ENCODE peak calls at places on chromosomes 3 and 15, in nine cellular contexts. N is psoas muscle, C is body of pancreas, D is adrenal gland, P is kidney, Y is H9, F is fibroblast of lung, O is IMR-90, M is fibroblast of pulmonary artery. B is an unnamed sample.

GRCh38 chr15:63048986-63049665 is 6.6 kb downstream of the TPM1 start:
- DNase-seq in P (peak; percentile 89), N (peak; percentile 74), D (peak; percentile 47), F (peak; percentile 68), C (peak; percentile 43), Y (peak; percentile 64), O (peak; percentile 66), M (peak; percentile 63), B (peak; percentile 55)

GRCh38 chr3:161171113-161171512 is 50.0 kb upstream of the NMD3 start:
- DNase-seq in P (peak; percentile 79), M (peak; percentile 86), Y (no peak), N (peak; percentile 74), F (peak; percentile 73), C (peak; percentile 11), D (peak; percentile 79), O (peak; percentile 72), B (peak; percentile 72)

GRCh38 chr15:47422901-47423300 is 294.4 kb upstream of the SEMA6D start:
- DNase-seq in Y (no peak), O (peak; percentile 42), D (no peak), P (no peak), N (no peak), M (peak; percentile 26), F (peak; percentile 54), C (no peak), B (peak; percentile 47)

GRCh38 chr3:189419683-189420082 is 211.5 kb upstream of the TP63 start:
- DNase-seq in O (no peak), M (no peak), F (peak; percentile 4), Y (no peak), N (peak; percentile 52), C (no peak), P (no peak), D (no peak), B (peak; percentile 10)

GRCh38 chr15:50997371-50998051 is 89.0 kb downstream of the AP4E1 start:
- DNase-seq in Y (no peak), N (no peak), P (no peak), O (no peak), F (no peak), M (no peak), D (no peak), C (no peak), B (peak; percentile 28)

GRCh38 chr3:142676151-142676550 is 47.7 kb upstream of the TRPC1 start:
- DNase-seq in M (no peak), F (no peak), P (no peak), O (no peak), N (no peak), C (no peak), D (no peak), Y (no peak), B (no peak)

GRCh38 chr3:125051715-125052581 is 3.8 kb downstream of the HEG1 start:
- DNase-seq in D (peak; percentile 65), M (peak; percentile 84), N (peak; percentile 74), O (peak; percentile 91), C (no peak), F (peak; percentile 71), P (no peak), Y (peak; percentile 45), B (peak; percentile 82)

GRCh38 chr3:94928921-94929320 is 866.1 kb downstream of the NSUN3 start:
- DNase-seq in D (peak; percentile 47), O (no peak), Y (no peak), F (peak; percentile 23), N (no peak), P (no peak), C (no peak), M (peak; percentile 57), B (peak; percentile 96)

GRCh38 chr3:49278548-49278947 is 1.5 kb upstream of the C3orf62 start:
- DNase-seq in P (no peak), F (no peak), C (no peak), M (no peak), D (no peak), N (no peak), Y (no peak), O (no peak), B (no peak)

GRCh38 chr15:30990451-30991300 is 752 bp downstream of the MTMR10 start:
- DNase-seq in D (no peak), Y (no peak), N (no peak), C (no peak), M (no peak), P (no peak), O (peak; percentile 22), F (peak; percentile 10), B (peak; percentile 27)

GRCh38 chr15:92142242-92143232 is 251.1 kb upstream of the ST8SIA2 start:
- DNase-seq in O (no peak), N (no peak), P (no peak), Y (peak; percentile 18), D (no peak), M (peak; percentile 14), C (no peak), F (no peak), B (no peak)

GRCh38 chr3:178233371-178233770 is 302.9 kb upstream of the KCNMB2 start:
- DNase-seq in D (no peak), C (no peak), F (no peak), M (no peak), P (no peak), Y (no peak), N (no peak), O (no peak), B (no peak)

GRCh38 chr3:42602961-42603360 is 2.5 kb downstream of the NKTR start:
- DNase-seq in N (no peak), C (no peak), F (no peak), O (no peak), D (no peak), Y (no peak), M (no peak), P (no peak), B (no peak)

GRCh38 chr3:42600111-42600957 is at the start of gene NKTR:
- DNase-seq in N (peak; percentile 99), M (peak; percentile 99), P (peak; percentile 99), C (peak; percentile 99), Y (peak; percentile 100), F (peak; percentile 97), D (peak; percentile 99), O (peak; percentile 97), B (peak; percentile 100)

GRCh38 chr3:42605550-42606173 is 5.2 kb downstream of the NKTR start:
- DNase-seq in C (peak; percentile 69), P (no peak), D (peak; percentile 52), O (no peak), N (no peak), M (no peak), F (no peak), Y (no peak), B (no peak)

GRCh38 chr3:42600958-42601675 is 631 bp downstream of the NKTR start:
- DNase-seq in O (peak; percentile 65), M (peak; percentile 64), D (peak; percentile 79), N (peak; percentile 80), P (peak; percentile 91), Y (peak; percentile 75), C (peak; percentile 56), F (peak; percentile 61), B (peak; percentile 71)

GRCh38 chr3:42601898-42602581 is 1.6 kb downstream of the NKTR start:
- DNase-seq in M (no peak), Y (no peak), D (no peak), N (no peak), F (peak; percentile 24), O (peak; percentile 22), P (no peak), C (no peak), B (peak; percentile 56)
- TF ChIP-seq CTCF in M (peak; percentile 10), Y (peak; percentile 44), D (no peak), N (no peak), F (no peak), O (peak; percentile 17), P (no peak), C (no peak), B (peak; percentile 48)

GRCh38 chr3:173529062-173529711 is 131.6 kb downstream of the NLGN1 start:
- DNase-seq in D (peak; percentile 13), N (no peak), C (peak; percentile 26), O (peak; percentile 4), Y (peak; percentile 69), F (peak; percentile 5), M (peak; percentile 6), P (peak; percentile 21), B (peak; percentile 58)
- TF ChIP-seq CTCF in D (no peak), N (no peak), C (peak; percentile 57), O (peak; percentile 22), Y (peak; percentile 82), F (no peak), M (peak; percentile 36), P (peak; percentile 63), B (peak; percentile 68)

GRCh38 chr15:58517252-58517681 is 85.5 kb downstream of the LIPC start:
- DNase-seq in D (no peak), O (no peak), F (no peak), C (no peak), Y (no peak), M (no peak), N (no peak), P (no peak), B (no peak)
- TF ChIP-seq CTCF in D (no peak), O (no peak), F (no peak), C (no peak), Y (peak; percentile 37), M (no peak), N (no peak), P (no peak), B (no peak)

GRCh38 chr3:7793786-7794185 is 707.8 kb upstream of the LMCD1 start:
- DNase-seq in M (no peak), P (no peak), D (no peak), O (no peak), F (no peak), Y (no peak), N (no peak), C (no peak), B (no peak)
- TF ChIP-seq CTCF in M (no peak), P (no peak), D (no peak), O (no peak), F (no peak), Y (no peak), N (no peak), C (no peak), B (no peak)

GRCh38 chr15:44536298-44536961 is 517 bp upstream of the EIF3J start:
- DNase-seq in F (no peak), M (no peak), C (peak; percentile 88), D (no peak), N (peak; percentile 93), P (peak; percentile 96), Y (peak; percentile 96), O (peak; percentile 68), B (peak; percentile 85)
- TF ChIP-seq CTCF in F (peak; percentile 39), M (peak; percentile 44), C (peak; percentile 60), D (peak; percentile 52), N (peak; percentile 49), P (peak; percentile 39), Y (peak; percentile 57), O (peak; percentile 44), B (peak; percentile 45)

DNA sequence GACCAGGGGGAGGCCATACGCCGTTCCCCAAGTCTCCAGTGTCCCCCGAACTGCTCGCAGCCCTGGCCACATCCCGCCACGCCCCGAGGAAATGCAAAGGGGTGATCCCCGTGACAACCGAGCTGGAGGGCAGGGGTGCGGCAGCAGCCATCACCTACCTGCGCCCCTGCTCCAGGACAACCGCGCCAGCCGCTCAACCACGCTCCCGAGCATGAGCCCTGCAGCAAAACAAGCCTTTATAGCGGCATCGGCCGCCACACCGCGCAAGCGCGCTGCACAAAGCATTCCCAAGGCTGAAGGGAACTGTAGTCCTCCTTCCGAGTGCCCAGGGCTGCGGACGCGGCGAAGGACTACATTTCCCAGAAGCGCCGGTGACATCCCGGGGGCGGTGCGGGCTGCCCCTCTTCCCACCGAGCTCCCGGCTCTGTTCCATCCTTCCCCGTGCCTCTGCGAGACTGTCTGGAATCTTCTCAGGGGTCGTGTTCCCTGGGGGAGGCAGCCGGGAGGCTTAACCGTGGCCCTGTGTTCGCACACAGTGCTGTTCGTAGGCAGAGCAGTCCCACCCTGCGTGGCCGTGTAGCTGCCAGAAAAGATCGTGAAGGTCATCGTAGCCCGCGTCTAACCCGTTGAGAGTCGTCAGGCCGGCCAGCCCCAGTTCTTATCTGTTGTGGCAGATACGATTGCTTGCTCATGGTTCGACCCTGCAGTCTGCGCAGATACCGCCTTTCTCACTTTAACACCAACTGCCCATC is at the start of gene ABCC5:
- DNase-seq in D (peak; percentile 94), F (peak; percentile 92), C (peak; percentile 94), O (peak; percentile 91), Y (peak; percentile 96), M (peak; percentile 94), P (peak; percentile 97), N (peak; percentile 97), B (peak; percentile 93)
- TF ChIP-seq CTCF in D (no peak), F (peak; percentile 22), C (no peak), O (no peak), Y (peak; percentile 35), M (peak; percentile 0), P (no peak), N (no peak), B (no peak)

B was measured in epithelial cell of esophagus.